ENCODE peak calls at places on chromosome 21, in five cellular contexts. One of them, this sample, is unnamed.

GRCh38 chr21:45535341-45536081 is 6.7 kb downstream of the SLC19A1 start:
- DNase-seq in endothelial cell: no peak
- DNase-seq in iris pigment epithelial cell: no peak
- DNase-seq in T-helper 17 cell: peak
- DNase-seq in GDM1: peak
- DNase-seq in this sample: no peak

GRCh38 chr21:27134513-27134912 is 167.6 kb upstream of the ADAMTS5 start:
- DNase-seq in endothelial cell: no peak
- DNase-seq in iris pigment epithelial cell: peak
- DNase-seq in T-helper 17 cell: no peak
- DNase-seq in GDM1: no peak
- DNase-seq in this sample: no peak

GRCh38 chr21:45987121-45987711 is 5.6 kb downstream of the COL6A1 start:
- DNase-seq in T-helper 17 cell: no peak
- DNase-seq in endothelial cell: peak
- DNase-seq in iris pigment epithelial cell: no peak
- DNase-seq in GDM1: no peak
- DNase-seq in this sample: no peak

GRCh38 chr21:31658053-31658452 is 1.4 kb upstream of the SOD1 start:
- DNase-seq in endothelial cell: no peak
- DNase-seq in GDM1: no peak
- DNase-seq in iris pigment epithelial cell: no peak
- DNase-seq in T-helper 17 cell: no peak
- DNase-seq in this sample: no peak

GRCh38 chr21:28615276-28615675 is 377.4 kb downstream of the LTN1 start:
- DNase-seq in GDM1: no peak
- DNase-seq in T-helper 17 cell: no peak
- DNase-seq in iris pigment epithelial cell: peak
- DNase-seq in endothelial cell: no peak
- DNase-seq in this sample: no peak

GRCh38 chr21:38323721-38324591 is 67.2 kb downstream of the KCNJ15 start:
- DNase-seq in endothelial cell: no peak
- DNase-seq in iris pigment epithelial cell: peak
- DNase-seq in GDM1: no peak
- DNase-seq in T-helper 17 cell: no peak
- DNase-seq in this sample: no peak

GRCh38 chr21:41659791-41660560 is 106.9 kb downstream of the RIPK4 start:
- DNase-seq in T-helper 17 cell: no peak
- DNase-seq in iris pigment epithelial cell: peak
- DNase-seq in endothelial cell: no peak
- DNase-seq in GDM1: no peak
- DNase-seq in this sample: no peak

GRCh38 chr21:40386301-40386911 is 460.6 kb downstream of the DSCAM start:
- DNase-seq in iris pigment epithelial cell: peak
- DNase-seq in GDM1: peak
- DNase-seq in T-helper 17 cell: no peak
- DNase-seq in endothelial cell: peak
- DNase-seq in this sample: peak

GRCh38 chr21:42652527-42653491 is 612 bp upstream of the PDE9A start:
- DNase-seq in T-helper 17 cell: no peak
- DNase-seq in GDM1: no peak
- DNase-seq in endothelial cell: peak
- DNase-seq in iris pigment epithelial cell: peak
- DNase-seq in this sample: no peak

GRCh38 chr21:33686386-33686785 is 44.1 kb downstream of the ITSN1 start:
- DNase-seq in endothelial cell: no peak
- DNase-seq in iris pigment epithelial cell: no peak
- DNase-seq in T-helper 17 cell: no peak
- DNase-seq in GDM1: no peak
- DNase-seq in this sample: no peak

GRCh38 chr21:18529253-18529652 is 125.7 kb upstream of the TMPRSS15 start:
- DNase-seq in T-helper 17 cell: no peak
- DNase-seq in iris pigment epithelial cell: peak
- DNase-seq in endothelial cell: no peak
- DNase-seq in GDM1: no peak
- DNase-seq in this sample: no peak

GRCh38 chr21:46160563-46161179 is 5.3 kb upstream of the FTCD start:
- DNase-seq in GDM1: no peak
- DNase-seq in T-helper 17 cell: no peak
- DNase-seq in iris pigment epithelial cell: no peak
- DNase-seq in endothelial cell: no peak
- DNase-seq in this sample: peak

GRCh38 chr21:37558676-37559204 is 192.2 kb downstream of the DYRK1A start:
- DNase-seq in GDM1: no peak
- DNase-seq in T-helper 17 cell: no peak
- DNase-seq in iris pigment epithelial cell: no peak
- DNase-seq in endothelial cell: no peak
- DNase-seq in this sample: no peak

GRCh38 chr21:24011087-24011486 is 1596.2 kb downstream of the MRPL39 start:
- DNase-seq in T-helper 17 cell: no peak
- DNase-seq in endothelial cell: no peak
- DNase-seq in GDM1: no peak
- DNase-seq in iris pigment epithelial cell: no peak
- DNase-seq in this sample: no peak

GRCh38 chr21:43367296-43367695 is 59.6 kb downstream of the SIK1 start:
- DNase-seq in endothelial cell: no peak
- DNase-seq in iris pigment epithelial cell: no peak
- DNase-seq in T-helper 17 cell: no peak
- DNase-seq in GDM1: no peak
- DNase-seq in this sample: no peak

GRCh38 chr21:21188513-21189188 is 190.4 kb downstream of the NCAM2 start:
- DNase-seq in T-helper 17 cell: no peak
- DNase-seq in endothelial cell: no peak
- DNase-seq in iris pigment epithelial cell: peak
- DNase-seq in GDM1: no peak
- DNase-seq in this sample: no peak

GRCh38 chr21:43934116-43934515 is 69.1 kb downstream of the AGPAT3 start:
- DNase-seq in GDM1: no peak
- DNase-seq in T-helper 17 cell: no peak
- DNase-seq in endothelial cell: no peak
- DNase-seq in iris pigment epithelial cell: no peak
- DNase-seq in this sample: no peak

GRCh38 chr21:45482899-45483821 is 59.1 kb downstream of the SLC19A1 start:
- DNase-seq in GDM1: no peak
- DNase-seq in endothelial cell: no peak
- DNase-seq in iris pigment epithelial cell: no peak
- DNase-seq in T-helper 17 cell: no peak
- DNase-seq in this sample: no peak

GRCh38 chr21:36210779-36211659 is 54.4 kb downstream of the DOP1B start:
- DNase-seq in GDM1: no peak
- DNase-seq in endothelial cell: no peak
- DNase-seq in T-helper 17 cell: no peak
- DNase-seq in iris pigment epithelial cell: no peak
- DNase-seq in this sample: no peak

GRCh38 chr21:39690454-39690853 is 54.5 kb upstream of the IGSF5 start:
- DNase-seq in GDM1: no peak
- DNase-seq in endothelial cell: no peak
- DNase-seq in iris pigment epithelial cell: no peak
- DNase-seq in T-helper 17 cell: no peak
- DNase-seq in this sample: no peak

GRCh38 chr21:33373451-33373850 is 29.8 kb upstream of the IFNGR2 start:
- DNase-seq in GDM1: no peak
- DNase-seq in iris pigment epithelial cell: no peak
- DNase-seq in T-helper 17 cell: no peak
- DNase-seq in endothelial cell: no peak
- DNase-seq in this sample: no peak

GRCh38 chr21:44057960-44058651 is 46.0 kb downstream of the TRAPPC10 start:
- DNase-seq in GDM1: no peak
- DNase-seq in iris pigment epithelial cell: peak
- DNase-seq in T-helper 17 cell: no peak
- DNase-seq in endothelial cell: no peak
- DNase-seq in this sample: no peak

GRCh38 chr21:38389891-38390290 is 108.4 kb downstream of the ERG start:
- DNase-seq in T-helper 17 cell: no peak
- DNase-seq in iris pigment epithelial cell: no peak
- DNase-seq in GDM1: no peak
- DNase-seq in endothelial cell: no peak
- DNase-seq in this sample: no peak

GRCh38 chr21:37365657-37366487 is 701 bp upstream of the DYRK1A start:
- DNase-seq in T-helper 17 cell: peak
- DNase-seq in endothelial cell: peak
- DNase-seq in iris pigment epithelial cell: peak
- DNase-seq in GDM1: no peak
- DNase-seq in this sample: no peak

GRCh38 chr21:34815831-34816700 is 147.3 kb downstream of the CLIC6 start:
- DNase-seq in iris pigment epithelial cell: no peak
- DNase-seq in GDM1: no peak
- DNase-seq in endothelial cell: no peak
- DNase-seq in T-helper 17 cell: no peak
- DNase-seq in this sample: no peak

GRCh38 chr21:41877901-41878830 is 978 bp downstream of the PRDM15 start:
- DNase-seq in endothelial cell: no peak
- DNase-seq in T-helper 17 cell: peak
- DNase-seq in iris pigment epithelial cell: peak
- DNase-seq in GDM1: peak
- DNase-seq in this sample: no peak

GRCh38 chr21:33024278-33025103 is 1.2 kb upstream of the OLIG2 start:
- DNase-seq in GDM1: no peak
- DNase-seq in endothelial cell: no peak
- DNase-seq in iris pigment epithelial cell: no peak
- DNase-seq in T-helper 17 cell: no peak
- DNase-seq in this sample: no peak

GRCh38 chr21:27681841-27682240 is 715.0 kb upstream of the ADAMTS5 start:
- DNase-seq in endothelial cell: no peak
- DNase-seq in T-helper 17 cell: no peak
- DNase-seq in iris pigment epithelial cell: peak
- DNase-seq in GDM1: no peak
- DNase-seq in this sample: no peak